ENCODE peak calls at places on chromosome 6, in eight cellular contexts. One of them, this sample, is unnamed.

GRCh38 chr6:137690721-137691120 is 176.3 kb upstream of the TNFAIP3 start:
- DNase-seq in tibial nerve: no peak
- DNase-seq in IMR-90: no peak
- DNase-seq in A549: no peak
- DNase-seq in breast epithelium: no peak
- DNase-seq in heart left ventricle: no peak
- DNase-seq in transverse colon: no peak
- DNase-seq in body of pancreas: no peak
- DNase-seq in this sample: no peak

GRCh38 chr6:131828080-131828479 is 20.3 kb downstream of the ENPP1 start:
- DNase-seq in tibial nerve: no peak
- DNase-seq in IMR-90: peak
- DNase-seq in A549: no peak
- DNase-seq in breast epithelium: no peak
- DNase-seq in heart left ventricle: no peak
- DNase-seq in transverse colon: no peak
- DNase-seq in body of pancreas: no peak
- DNase-seq in this sample: no peak

GRCh38 chr6:56432194-56432593 is 184.8 kb upstream of the COL21A1 start:
- DNase-seq in tibial nerve: no peak
- DNase-seq in IMR-90: no peak
- DNase-seq in A549: no peak
- DNase-seq in breast epithelium: no peak
- DNase-seq in heart left ventricle: no peak
- DNase-seq in transverse colon: no peak
- DNase-seq in body of pancreas: no peak
- DNase-seq in this sample: no peak

GRCh38 chr6:43970068-43970912 is 157.0 kb downstream of the MRPL14 start:
- DNase-seq in tibial nerve: no peak
- DNase-seq in IMR-90: no peak
- DNase-seq in A549: no peak
- DNase-seq in breast epithelium: no peak
- DNase-seq in heart left ventricle: no peak
- DNase-seq in transverse colon: no peak
- DNase-seq in body of pancreas: no peak
- DNase-seq in this sample: no peak

GRCh38 chr6:103273048-103273447 is 1586.7 kb downstream of the HACE1 start:
- DNase-seq in tibial nerve: no peak
- DNase-seq in IMR-90: no peak
- DNase-seq in A549: peak
- DNase-seq in breast epithelium: no peak
- DNase-seq in heart left ventricle: no peak
- DNase-seq in transverse colon: no peak
- DNase-seq in body of pancreas: no peak
- DNase-seq in this sample: no peak

GRCh38 chr6:43790031-43790430 is 20.0 kb downstream of the VEGFA start:
- DNase-seq in tibial nerve: peak
- DNase-seq in IMR-90: no peak
- DNase-seq in A549: no peak
- DNase-seq in breast epithelium: no peak
- DNase-seq in heart left ventricle: no peak
- DNase-seq in transverse colon: no peak
- DNase-seq in body of pancreas: no peak
- DNase-seq in this sample: peak

GRCh38 chr6:40347571-40348011 is 239.6 kb downstream of the LRFN2 start:
- DNase-seq in tibial nerve: no peak
- DNase-seq in IMR-90: no peak
- DNase-seq in A549: no peak
- DNase-seq in breast epithelium: no peak
- DNase-seq in heart left ventricle: no peak
- DNase-seq in transverse colon: no peak
- DNase-seq in body of pancreas: no peak
- DNase-seq in this sample: peak

GRCh38 chr6:161003336-161003735 is 11.8 kb downstream of the MAP3K4 start:
- DNase-seq in tibial nerve: no peak
- DNase-seq in IMR-90: peak
- DNase-seq in A549: no peak
- DNase-seq in breast epithelium: no peak
- DNase-seq in heart left ventricle: no peak
- DNase-seq in transverse colon: no peak
- DNase-seq in body of pancreas: no peak
- DNase-seq in this sample: no peak

GRCh38 chr6:2179950-2180349 is 65.5 kb downstream of the GMDS start:
- DNase-seq in tibial nerve: no peak
- DNase-seq in IMR-90: peak
- DNase-seq in A549: no peak
- DNase-seq in breast epithelium: no peak
- DNase-seq in heart left ventricle: no peak
- DNase-seq in transverse colon: no peak
- DNase-seq in body of pancreas: no peak
- DNase-seq in this sample: no peak

GRCh38 chr6:155628315-155628714 is 172.7 kb upstream of the NOX3 start:
- DNase-seq in tibial nerve: no peak
- DNase-seq in IMR-90: no peak
- DNase-seq in A549: no peak
- DNase-seq in breast epithelium: no peak
- DNase-seq in heart left ventricle: no peak
- DNase-seq in transverse colon: no peak
- DNase-seq in body of pancreas: no peak
- DNase-seq in this sample: no peak

GRCh38 chr6:126063512-126064146 is 77.3 kb downstream of the TRMT11 start:
- DNase-seq in tibial nerve: no peak
- DNase-seq in IMR-90: peak
- DNase-seq in A549: peak
- DNase-seq in breast epithelium: no peak
- DNase-seq in heart left ventricle: no peak
- DNase-seq in transverse colon: no peak
- DNase-seq in body of pancreas: no peak
- DNase-seq in this sample: no peak

GRCh38 chr6:124203106-124203811 is 399.6 kb downstream of the NKAIN2 start:
- DNase-seq in tibial nerve: no peak
- DNase-seq in IMR-90: no peak
- DNase-seq in A549: no peak
- DNase-seq in breast epithelium: no peak
- DNase-seq in heart left ventricle: no peak
- DNase-seq in transverse colon: no peak
- DNase-seq in body of pancreas: no peak
- DNase-seq in this sample: no peak

GRCh38 chr6:75149253-75149652 is 56.6 kb downstream of the COL12A1 start:
- DNase-seq in tibial nerve: no peak
- DNase-seq in IMR-90: peak
- DNase-seq in A549: no peak
- DNase-seq in breast epithelium: no peak
- DNase-seq in heart left ventricle: no peak
- DNase-seq in transverse colon: no peak
- DNase-seq in body of pancreas: no peak
- DNase-seq in this sample: no peak

GRCh38 chr6:84521419-84522001 is 242.9 kb downstream of the TBX18 start:
- DNase-seq in tibial nerve: no peak
- DNase-seq in IMR-90: no peak
- DNase-seq in A549: no peak
- DNase-seq in breast epithelium: no peak
- DNase-seq in heart left ventricle: no peak
- DNase-seq in transverse colon: no peak
- DNase-seq in body of pancreas: no peak
- DNase-seq in this sample: no peak

GRCh38 chr6:7165002-7165735 is 57.4 kb downstream of the RREB1 start:
- DNase-seq in tibial nerve: no peak
- DNase-seq in IMR-90: peak
- DNase-seq in A549: no peak
- DNase-seq in breast epithelium: no peak
- DNase-seq in heart left ventricle: no peak
- DNase-seq in transverse colon: no peak
- DNase-seq in body of pancreas: peak
- DNase-seq in this sample: no peak

GRCh38 chr6:52551483-52552277 is 25.2 kb downstream of the TRAM2 start:
- DNase-seq in tibial nerve: no peak
- DNase-seq in IMR-90: peak
- DNase-seq in A549: peak
- DNase-seq in breast epithelium: peak
- DNase-seq in heart left ventricle: peak
- DNase-seq in transverse colon: peak
- DNase-seq in body of pancreas: peak
- DNase-seq in this sample: peak

GRCh38 chr6:153425536-153425935 is 294.5 kb upstream of the RGS17 start:
- DNase-seq in tibial nerve: no peak
- DNase-seq in IMR-90: no peak
- DNase-seq in A549: no peak
- DNase-seq in breast epithelium: no peak
- DNase-seq in heart left ventricle: no peak
- DNase-seq in transverse colon: no peak
- DNase-seq in body of pancreas: no peak
- DNase-seq in this sample: no peak

GRCh38 chr6:72944660-72945059 is 280.6 kb downstream of the KHDC1L start:
- DNase-seq in tibial nerve: no peak
- DNase-seq in IMR-90: no peak
- DNase-seq in A549: no peak
- DNase-seq in breast epithelium: no peak
- DNase-seq in heart left ventricle: no peak
- DNase-seq in transverse colon: no peak
- DNase-seq in body of pancreas: no peak
- DNase-seq in this sample: no peak

GRCh38 chr6:166330612-166331011 is 11.7 kb downstream of the SFT2D1 start:
- DNase-seq in tibial nerve: no peak
- DNase-seq in IMR-90: peak
- DNase-seq in A549: no peak
- DNase-seq in breast epithelium: no peak
- DNase-seq in heart left ventricle: peak
- DNase-seq in transverse colon: peak
- DNase-seq in body of pancreas: peak
- DNase-seq in this sample: no peak
- TF ChIP-seq POLR2A in tibial nerve: no peak
- TF ChIP-seq POLR2A in IMR-90: no peak
- TF ChIP-seq POLR2A in A549: no peak
- TF ChIP-seq POLR2A in breast epithelium: no peak
- TF ChIP-seq POLR2A in heart left ventricle: no peak
- TF ChIP-seq POLR2A in transverse colon: no peak
- TF ChIP-seq POLR2A in body of pancreas: no peak
- TF ChIP-seq POLR2A in this sample: no peak

DNA sequence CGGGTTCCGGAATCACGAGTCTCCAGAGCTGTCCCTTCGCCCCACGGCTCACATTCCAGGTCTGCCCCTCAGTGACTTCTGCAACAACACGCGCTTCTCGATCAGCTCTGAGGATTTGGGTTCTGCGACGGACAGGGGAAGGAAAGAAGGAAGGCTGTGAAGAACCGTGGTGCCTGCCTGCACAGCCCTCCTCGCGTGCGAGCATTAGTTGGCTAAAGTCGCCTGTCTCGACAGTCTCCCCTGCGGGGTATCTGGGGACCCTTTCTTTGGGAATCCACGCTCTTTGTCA is 23.1 kb downstream of the VPS52 start:
- DNase-seq in tibial nerve: no peak
- DNase-seq in IMR-90: no peak
- DNase-seq in A549: no peak
- DNase-seq in breast epithelium: no peak
- DNase-seq in heart left ventricle: no peak
- DNase-seq in transverse colon: no peak
- DNase-seq in body of pancreas: no peak
- DNase-seq in this sample: no peak
- H3K27ac ChIP-seq in tibial nerve: peak
- H3K27ac ChIP-seq in IMR-90: peak
- H3K27ac ChIP-seq in A549: peak
- H3K27ac ChIP-seq in breast epithelium: peak
- H3K27ac ChIP-seq in heart left ventricle: peak
- H3K27ac ChIP-seq in transverse colon: peak
- H3K27ac ChIP-seq in body of pancreas: peak
- H3K27ac ChIP-seq in this sample: peak

GRCh38 chr6:144283781-144284473 is 1.2 kb upstream of the UTRN start:
- DNase-seq in tibial nerve: no peak
- DNase-seq in IMR-90: peak
- DNase-seq in A549: no peak
- DNase-seq in breast epithelium: no peak
- DNase-seq in heart left ventricle: no peak
- DNase-seq in transverse colon: no peak
- DNase-seq in body of pancreas: no peak
- DNase-seq in this sample: no peak

GRCh38 chr6:144284474-144284752 is 722 bp upstream of the UTRN start:
- DNase-seq in tibial nerve: no peak
- DNase-seq in IMR-90: no peak
- DNase-seq in A549: no peak
- DNase-seq in breast epithelium: no peak
- DNase-seq in heart left ventricle: no peak
- DNase-seq in transverse colon: no peak
- DNase-seq in body of pancreas: no peak
- DNase-seq in this sample: no peak

GRCh38 chr6:144285798-144286502 is 815 bp downstream of the UTRN start:
- DNase-seq in tibial nerve: peak
- DNase-seq in IMR-90: peak
- DNase-seq in A549: peak
- DNase-seq in breast epithelium: peak
- DNase-seq in heart left ventricle: peak
- DNase-seq in transverse colon: peak
- DNase-seq in body of pancreas: peak
- DNase-seq in this sample: peak

GRCh38 chr6:144285548-144285797 is 338 bp downstream of the UTRN start:
- DNase-seq in tibial nerve: no peak
- DNase-seq in IMR-90: no peak
- DNase-seq in A549: peak
- DNase-seq in breast epithelium: peak
- DNase-seq in heart left ventricle: no peak
- DNase-seq in transverse colon: no peak
- DNase-seq in body of pancreas: no peak
- DNase-seq in this sample: no peak

DNA sequence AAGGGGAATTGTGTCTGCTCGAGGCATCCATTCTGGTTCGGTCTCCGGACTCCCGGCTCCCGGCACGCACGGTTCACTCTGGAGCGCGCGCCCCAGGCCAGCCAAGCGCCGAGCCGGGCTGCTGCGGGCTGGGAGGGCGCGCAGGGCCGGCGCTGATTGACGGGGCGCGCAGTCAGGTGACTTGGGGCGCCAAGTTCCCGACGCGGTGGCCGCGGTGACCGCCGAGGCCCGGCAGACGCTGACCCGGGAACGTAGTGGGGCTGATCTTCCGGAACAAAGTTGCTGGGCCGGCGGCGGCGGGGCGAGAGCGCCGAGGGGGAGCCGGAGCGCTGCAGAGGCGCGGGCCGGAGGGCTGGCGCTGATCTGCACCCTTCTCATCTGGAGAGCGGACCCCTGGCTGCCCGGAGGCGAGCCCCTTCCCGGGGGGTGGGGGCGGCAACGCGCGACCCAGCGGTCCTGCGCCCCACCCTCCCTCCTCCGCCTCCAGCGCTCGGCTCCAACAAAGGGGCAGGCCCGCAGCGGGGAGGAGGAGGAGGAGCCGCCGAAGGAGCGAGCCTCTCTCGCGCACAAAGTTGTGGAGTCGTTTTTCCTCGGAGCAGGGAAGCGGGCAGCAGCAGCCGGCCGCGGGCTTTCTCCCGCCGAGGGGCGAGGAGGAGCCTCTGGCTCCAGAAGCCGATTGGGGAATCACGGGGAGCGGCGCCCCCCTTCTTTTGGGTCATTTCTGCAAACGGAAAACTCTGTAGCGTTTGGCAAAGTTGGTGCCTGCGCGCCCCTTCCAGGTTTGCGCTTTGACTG is at the start of gene UTRN:
- DNase-seq in tibial nerve: peak
- DNase-seq in IMR-90: peak
- DNase-seq in A549: peak
- DNase-seq in breast epithelium: peak
- DNase-seq in heart left ventricle: peak
- DNase-seq in transverse colon: peak
- DNase-seq in body of pancreas: peak
- DNase-seq in this sample: peak
- TF ChIP-seq POLR2A in tibial nerve: peak
- TF ChIP-seq POLR2A in IMR-90: no peak
- TF ChIP-seq POLR2A in A549: no peak
- TF ChIP-seq POLR2A in breast epithelium: peak
- TF ChIP-seq POLR2A in heart left ventricle: peak
- TF ChIP-seq POLR2A in transverse colon: peak
- TF ChIP-seq POLR2A in body of pancreas: peak
- TF ChIP-seq POLR2A in this sample: no peak

GRCh38 chr6:108594640-108595039 is 33.9 kb downstream of the FOXO3 start:
- DNase-seq in tibial nerve: no peak
- DNase-seq in IMR-90: no peak
- DNase-seq in A549: no peak
- DNase-seq in breast epithelium: no peak
- DNase-seq in heart left ventricle: no peak
- DNase-seq in transverse colon: no peak
- DNase-seq in body of pancreas: peak
- DNase-seq in this sample: no peak
- H3K27ac ChIP-seq in tibial nerve: peak
- H3K27ac ChIP-seq in IMR-90: no peak
- H3K27ac ChIP-seq in A549: peak
- H3K27ac ChIP-seq in breast epithelium: peak
- H3K27ac ChIP-seq in heart left ventricle: peak
- H3K27ac ChIP-seq in transverse colon: peak
- H3K27ac ChIP-seq in body of pancreas: peak
- H3K27ac ChIP-seq in this sample: no peak

This sample was measured in adrenal gland.